ENCODE peak calls at places on chromosomes 3 and 15, in six cellular contexts. X, O, W, I, K and Y are unnamed samples. For H3K4me1, the result is how much of the 10 kb centered on the place peaks cover.

GRCh38 chr15:71448688-71449114 is 333.4 kb downstream of the THSD4 start:
- DNase-seq in X (peak), I (no peak), W (no peak), O (peak), K (no peak), Y (no peak)

GRCh38 chr3:18730491-18730890 is 305.4 kb upstream of the SATB1 start:
- DNase-seq in O (no peak), W (no peak), X (no peak), K (no peak), I (no peak), Y (no peak)

GRCh38 chr3:100893590-100893989 is 99.6 kb downstream of the ABI3BP start:
- DNase-seq in K (no peak), I (no peak), W (no peak), O (peak), X (peak), Y (no peak)

GRCh38 chr3:156576887-156577427 is 22.0 kb upstream of the SSR3 start:
- DNase-seq in K (no peak), O (no peak), I (no peak), W (no peak), X (no peak), Y (no peak)

GRCh38 chr3:175748087-175748732 is 889.1 kb downstream of the NAALADL2 start:
- DNase-seq in K (no peak), W (no peak), X (no peak), I (no peak), O (no peak), Y (no peak)

GRCh38 chr3:96813820-96814580 is 394 bp upstream of the EPHA6 start:
- DNase-seq in X (peak), O (peak), I (peak), W (no peak), K (peak), Y (no peak)

GRCh38 chr3:172869356-172869755 is 118.8 kb downstream of the ECT2 start:
- DNase-seq in O (no peak), X (no peak), K (no peak), W (no peak), I (no peak), Y (no peak)

GRCh38 chr15:33581032-33581431 is 270.3 kb downstream of the RYR3 start:
- DNase-seq in X (peak), O (no peak), K (no peak), I (no peak), W (no peak), Y (no peak)

GRCh38 chr3:52176951-52177700 is 20.8 kb upstream of the ALAS1 start:
- DNase-seq in I (no peak), K (no peak), X (no peak), O (no peak), W (no peak), Y (no peak)

GRCh38 chr3:190076601-190077444 is 43.9 kb downstream of the P3H2 start:
- DNase-seq in X (peak), K (no peak), I (no peak), O (no peak), W (no peak), Y (peak)

GRCh38 chr3:141441381-141442365 is 45.2 kb upstream of the RASA2 start:
- DNase-seq in W (peak), K (peak), I (no peak), X (peak), O (peak), Y (no peak)

GRCh38 chr3:57959407-57960173 is 48.6 kb upstream of the FLNB start:
- DNase-seq in K (no peak), I (peak), O (no peak), X (no peak), W (no peak), Y (no peak)

GRCh38 chr3:33919721-33920120 is 121.3 kb downstream of the PDCD6IP start:
- DNase-seq in K (no peak), I (no peak), X (no peak), W (no peak), O (no peak), Y (no peak)

GRCh38 chr3:38028621-38029361 is 651 bp downstream of the PLCD1 start:
- DNase-seq in X (peak), K (peak), I (no peak), O (no peak), W (no peak), Y (no peak)

GRCh38 chr3:176554791-176555330 is 642.4 kb downstream of the TBL1XR1 start:
- DNase-seq in K (no peak), I (no peak), X (no peak), O (no peak), W (no peak), Y (no peak)

GRCh38 chr15:74235962-74236361 is at the start of gene CCDC33:
- DNase-seq in I (no peak), O (no peak), X (no peak), W (no peak), K (peak), Y (no peak)

GRCh38 chr3:32399030-32399620 is 7.5 kb downstream of the CMTM7 start:
- DNase-seq in X (peak), W (peak), O (no peak), I (no peak), K (no peak), Y (no peak)

GRCh38 chr3:197809356-197810020 is 18.4 kb downstream of the LRCH3 start:
- DNase-seq in K (no peak), I (no peak), W (no peak), O (no peak), X (no peak), Y (no peak)

GRCh38 chr15:98547741-98548166 is 100.6 kb upstream of the IGF1R start:
- DNase-seq in O (peak), X (peak), K (peak), I (peak), W (no peak), Y (no peak)

GRCh38 chr3:43038010-43038409 is 58.9 kb downstream of the GASK1A start:
- DNase-seq in O (no peak), K (no peak), W (no peak), I (no peak), X (no peak), Y (no peak)

GRCh38 chr15:55360256-55360655 is 41.2 kb downstream of the PIGB start:
- DNase-seq in X (no peak), K (no peak), O (no peak), I (no peak), W (no peak), Y (no peak)

GRCh38 chr3:148205945-148206845 is 491.5 kb upstream of the AGTR1 start:
- DNase-seq in I (no peak), K (no peak), X (no peak), W (no peak), O (no peak), Y (no peak)

GRCh38 chr3:14780927-14781507 is 37.7 kb upstream of the FGD5 start:
- DNase-seq in X (peak), K (peak), O (peak), I (no peak), W (no peak), Y (no peak)

GRCh38 chr3:3065876-3066275 is 44.3 kb downstream of the IL5RA start:
- DNase-seq in K (no peak), X (no peak), I (no peak), O (no peak), W (no peak), Y (no peak)

GRCh38 chr3:57298041-57298440 is 5.6 kb upstream of the ASB14 start:
- DNase-seq in W (no peak), K (no peak), O (no peak), X (no peak), I (no peak), Y (no peak)

GRCh38 chr15:69275933-69276565 is 22.7 kb upstream of the PAQR5 start:
- DNase-seq in W (no peak), O (no peak), I (no peak), X (peak), K (no peak), Y (no peak)

GRCh38 chr3:49269443-49269842 is 7.6 kb downstream of the C3orf62 start:
- DNase-seq in X (no peak), W (no peak), O (no peak), I (no peak), K (no peak), Y (no peak)

GRCh38 chr15:70078578-70079417 is 18.9 kb downstream of the TLE3 start:
- DNase-seq in W (no peak), X (no peak), K (no peak), I (no peak), O (no peak), Y (no peak)

GRCh38 chr3:172290457-172290856 is 157.8 kb downstream of the GHSR start:
- DNase-seq in X (no peak), W (no peak), I (no peak), K (no peak), O (no peak), Y (no peak)

GRCh38 chr3:114363554-114364202 is 69.8 kb downstream of the TIGIT start:
- DNase-seq in I (no peak), K (no peak), O (no peak), X (no peak), W (no peak), Y (no peak)

GRCh38 chr15:84973492-84974460 is 7.9 kb upstream of the PDE8A start:
- DNase-seq in I (no peak), W (no peak), K (no peak), O (no peak), X (no peak), Y (no peak)

GRCh38 chr3:177602601-177603136 is 405.4 kb upstream of the TBL1XR1 start:
- DNase-seq in I (no peak), O (no peak), K (no peak), W (no peak), X (no peak), Y (no peak)

GRCh38 chr3:9600597-9600996 is 47.0 kb upstream of the LHFPL4 start:
- DNase-seq in K (peak), X (no peak), O (no peak), I (no peak), W (no peak), Y (no peak)
- H3K4me1 ChIP-seq in K (under half), X (under half), O (under half), I (under half), W (under half), Y (under half)

GRCh38 chr3:23913873-23914743 is 2.7 kb downstream of the NKIRAS1 start:
- DNase-seq in I (no peak), K (no peak), W (no peak), X (no peak), O (no peak), Y (no peak)

GRCh38 chr3:23916152-23916885 is 471 bp downstream of the NKIRAS1 start:
- DNase-seq in I (no peak), X (no peak), W (no peak), O (no peak), K (no peak), Y (no peak)

GRCh38 chr3:23915537-23916108 is 1.2 kb downstream of the NKIRAS1 start:
- DNase-seq in X (peak), O (no peak), I (no peak), K (no peak), W (no peak), Y (no peak)

GRCh38 chr3:23919628-23920027 is 2.7 kb downstream of the RPL15 start:
- DNase-seq in X (no peak), W (no peak), O (no peak), K (no peak), I (no peak), Y (no peak)

DNA sequence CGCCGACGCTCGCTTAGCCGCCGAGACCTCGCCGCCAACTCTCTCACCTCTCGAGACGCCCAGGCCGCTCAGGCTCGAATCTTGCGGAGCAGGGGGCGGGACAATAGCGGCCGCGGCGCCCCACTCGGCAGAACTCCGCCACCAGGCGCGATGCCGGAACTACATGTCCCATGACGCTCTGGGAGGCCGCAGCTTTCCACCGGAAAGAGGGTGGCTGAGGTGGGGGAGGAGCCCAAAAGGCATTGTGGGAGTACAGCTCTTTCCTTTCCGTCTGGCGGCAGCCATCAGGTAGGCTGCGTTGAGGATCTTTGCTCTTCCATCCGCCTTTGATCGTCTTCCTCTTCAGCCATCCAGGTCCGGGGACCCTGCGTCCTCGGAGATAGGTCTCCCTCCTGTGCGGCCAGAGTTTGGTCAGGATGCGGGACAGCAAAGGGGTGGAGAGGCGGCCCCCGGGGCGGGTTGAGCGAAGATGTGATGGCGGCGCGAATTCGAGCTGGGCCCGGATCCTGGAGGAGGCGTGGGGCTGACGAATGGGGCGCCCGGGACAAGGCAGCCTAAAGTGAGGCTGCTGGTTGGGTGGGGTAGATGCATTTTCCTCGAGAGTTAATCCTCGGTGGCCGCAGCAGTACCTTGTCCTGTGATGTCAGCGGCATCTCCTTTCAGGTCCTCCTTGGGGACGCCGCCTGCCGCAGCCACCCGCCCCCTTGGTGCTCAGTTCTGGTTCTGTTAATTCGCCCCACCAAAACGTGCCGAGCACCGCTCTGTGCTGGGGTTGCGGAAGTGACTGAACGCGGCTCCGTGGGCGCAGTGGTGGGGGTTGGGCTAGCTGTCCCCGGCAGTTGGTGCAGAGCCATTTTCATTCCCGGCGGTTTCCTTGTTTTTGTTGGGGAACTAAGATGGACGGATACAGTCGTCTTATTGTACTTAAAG is at the start of the genes NKIRAS1 and RPL15:
- DNase-seq in W (peak), I (peak), X (peak), K (peak), O (peak), Y (peak)
- H3K4me1 ChIP-seq in W (under half), I (under half), X (under half), K (under half), O (under half), Y (half or more)

GRCh38 chr3:126999383-126999782 is 16.5 kb downstream of the PLXNA1 start:
- DNase-seq in X (no peak), I (no peak), K (no peak), W (no peak), O (no peak), Y (no peak)
- H3K4me1 ChIP-seq in X (under half), I (under half), K (under half), W (under half), O (under half), Y (half or more)

DNA sequence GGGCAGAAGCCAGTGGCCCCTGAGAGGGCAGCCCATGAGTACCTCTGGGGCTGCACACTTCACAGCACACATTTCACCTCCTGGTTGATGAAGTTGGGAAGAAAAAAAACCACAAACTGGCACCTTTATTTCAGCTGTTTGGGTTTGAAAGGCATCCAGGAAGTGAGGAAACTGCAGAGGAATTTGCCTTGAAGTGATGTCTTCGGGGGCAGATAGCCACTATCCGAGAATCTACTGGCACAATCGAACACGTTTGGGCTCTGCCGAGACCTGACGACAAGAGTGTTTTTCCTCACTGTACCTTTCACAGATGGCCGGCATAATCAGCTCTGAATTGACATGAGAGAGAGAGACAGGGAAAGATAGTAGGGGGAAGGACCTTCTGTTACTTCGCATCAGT is 59.7 kb downstream of the LRIG1 start:
- DNase-seq in W (no peak), K (no peak), O (no peak), X (no peak), I (no peak), Y (no peak)
- H3K4me1 ChIP-seq in W (under half), K (under half), O (under half), X (under half), I (under half), Y (under half)

GRCh38 chr3:30619318-30619717 is 12.9 kb downstream of the TGFBR2 start:
- DNase-seq in W (no peak), O (no peak), K (no peak), I (no peak), X (no peak), Y (no peak)

GRCh38 chr3:30618508-30618907 is 12.1 kb downstream of the TGFBR2 start:
- DNase-seq in K (no peak), I (no peak), O (no peak), X (no peak), W (no peak), Y (no peak)

GRCh38 chr3:30620402-30621360 is 14.3 kb downstream of the TGFBR2 start:
- DNase-seq in K (no peak), I (no peak), O (no peak), X (no peak), W (no peak), Y (no peak)

GRCh38 chr3:30623375-30623774 is 17.0 kb downstream of the TGFBR2 start:
- DNase-seq in W (no peak), O (no peak), X (no peak), K (no peak), I (no peak), Y (no peak)

GRCh38 chr3:30622047-30622545 is 15.7 kb downstream of the TGFBR2 start:
- DNase-seq in X (no peak), K (no peak), O (no peak), I (no peak), W (no peak), Y (no peak)
- H3K4me1 ChIP-seq in X (under half), K (half or more), O (under half), I (under half), W (half or more), Y (half or more)

DNA sequence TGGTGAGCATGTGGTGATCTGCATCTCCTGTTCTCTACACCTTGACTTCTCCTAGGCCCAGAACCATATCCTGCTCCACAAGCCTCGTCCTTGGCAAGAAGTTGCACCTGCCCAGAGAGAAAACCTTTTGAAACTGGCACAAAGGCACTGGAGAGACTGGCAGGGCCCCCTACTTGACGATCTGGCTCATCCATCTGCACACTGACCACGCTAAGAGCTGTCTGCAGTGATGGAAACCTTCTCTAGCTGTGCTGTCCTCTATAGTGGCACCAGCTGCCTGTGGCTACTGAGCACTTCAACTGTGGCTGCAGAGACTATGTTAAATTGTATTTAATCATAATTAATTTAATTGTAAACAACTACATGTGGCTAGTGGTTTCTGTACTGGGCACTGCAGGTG is 26.2 kb upstream of the SRP14 start:
- DNase-seq in W (no peak), K (no peak), O (no peak), X (no peak), I (no peak), Y (no peak)
- H3K4me1 ChIP-seq in W (under half), K (under half), O (under half), X (under half), I (under half), Y (under half)